ENCODE peak calls at places on chromosomes 1 and 21, in seven cellular contexts. X, V, F, G, A, Z and L are unnamed samples.

GRCh38 chr1:186272486-186272885 is 102.6 kb downstream of the TPR start:
- DNase-seq in X (peak), V (no peak), F (no peak), G (no peak), A (no peak), Z (no peak), L (no peak)

GRCh38 chr1:241592273-241592958 is 47.8 kb downstream of the CHML start:
- DNase-seq in X (peak), V (no peak), F (no peak), G (no peak), A (no peak), Z (no peak), L (no peak)

GRCh38 chr1:165828103-165828558 is 717 bp downstream of the UCK2 start:
- DNase-seq in X (peak), V (no peak), F (peak), G (peak), A (no peak), Z (peak), L (no peak)

GRCh38 chr1:16218014-16218673 is 5.7 kb upstream of the ARHGEF19 start:
- DNase-seq in X (no peak), V (no peak), F (no peak), G (no peak), A (no peak), Z (peak), L (no peak)

GRCh38 chr1:2526824-2527552 is 592 bp upstream of the PANK4 start:
- DNase-seq in X (peak), V (no peak), F (no peak), G (no peak), A (no peak), Z (peak), L (no peak)

GRCh38 chr1:42961560-42962091 is 3.0 kb upstream of the SLC2A1 start:
- DNase-seq in X (no peak), V (no peak), F (no peak), G (no peak), A (no peak), Z (no peak), L (no peak)

GRCh38 chr1:201505505-201505893 is 1.4 kb downstream of the CSRP1 start:
- DNase-seq in X (no peak), V (no peak), F (no peak), G (peak), A (no peak), Z (peak), L (no peak)

GRCh38 chr1:235867903-235868469 is 1.3 kb upstream of the LYST start:
- DNase-seq in X (peak), V (no peak), F (no peak), G (no peak), A (no peak), Z (no peak), L (no peak)

GRCh38 chr1:28374297-28374696 is 4.8 kb downstream of the PHACTR4 start:
- DNase-seq in X (no peak), V (no peak), F (no peak), G (no peak), A (no peak), Z (no peak), L (peak)

GRCh38 chr1:56570924-56571372 is 8.4 kb downstream of the PLPP3 start:
- DNase-seq in X (no peak), V (no peak), F (no peak), G (no peak), A (no peak), Z (no peak), L (no peak)

GRCh38 chr1:248873993-248874671 is 15.2 kb upstream of the ZNF692 start:
- DNase-seq in X (peak), V (no peak), F (peak), G (peak), A (no peak), Z (peak), L (no peak)

GRCh38 chr1:110370827-110371226 is 20.0 kb downstream of the SLC16A4 start:
- DNase-seq in X (no peak), V (no peak), F (no peak), G (no peak), A (no peak), Z (no peak), L (no peak)

GRCh38 chr1:89781494-89782126 is 39.2 kb upstream of the LRRC8D start:
- DNase-seq in X (no peak), V (no peak), F (no peak), G (no peak), A (no peak), Z (no peak), L (no peak)

GRCh38 chr1:75733661-75734060 is 9.2 kb downstream of the ACADM start:
- DNase-seq in X (no peak), V (no peak), F (no peak), G (no peak), A (no peak), Z (no peak), L (no peak)

GRCh38 chr1:163131981-163132380 is 62.8 kb downstream of the RGS4 start:
- DNase-seq in X (no peak), V (no peak), F (no peak), G (no peak), A (no peak), Z (no peak), L (no peak)

GRCh38 chr21:40146201-40146890 is 279.1 kb downstream of the PCP4 start:
- DNase-seq in X (no peak), V (no peak), F (no peak), G (no peak), A (no peak), Z (no peak), L (no peak)

GRCh38 chr1:93042134-93042821 is 36.8 kb upstream of the MTF2 start:
- DNase-seq in X (no peak), V (no peak), F (no peak), G (no peak), A (no peak), Z (peak), L (no peak)

GRCh38 chr1:222788328-222789156 is 26.3 kb upstream of the DISP1 start:
- DNase-seq in X (no peak), V (no peak), F (no peak), G (no peak), A (no peak), Z (no peak), L (no peak)

GRCh38 chr21:27393726-27394125 is 426.8 kb upstream of the ADAMTS5 start:
- DNase-seq in X (no peak), V (no peak), F (no peak), G (no peak), A (no peak), Z (no peak), L (no peak)

GRCh38 chr1:243474384-243474851 is 218.6 kb downstream of the SDCCAG8 start:
- DNase-seq in X (no peak), V (no peak), F (no peak), G (no peak), A (no peak), Z (no peak), L (no peak)

GRCh38 chr1:243473281-243474210 is 217.7 kb downstream of the SDCCAG8 start:
- DNase-seq in X (no peak), V (no peak), F (no peak), G (no peak), A (no peak), Z (no peak), L (no peak)

GRCh38 chr1:243474906-243475305 is 219.1 kb downstream of the SDCCAG8 start:
- DNase-seq in X (no peak), V (no peak), F (no peak), G (no peak), A (no peak), Z (no peak), L (no peak)

GRCh38 chr1:243477676-243478075 is 221.8 kb downstream of the SDCCAG8 start:
- DNase-seq in X (peak), V (no peak), F (no peak), G (no peak), A (no peak), Z (no peak), L (no peak)

DNA sequence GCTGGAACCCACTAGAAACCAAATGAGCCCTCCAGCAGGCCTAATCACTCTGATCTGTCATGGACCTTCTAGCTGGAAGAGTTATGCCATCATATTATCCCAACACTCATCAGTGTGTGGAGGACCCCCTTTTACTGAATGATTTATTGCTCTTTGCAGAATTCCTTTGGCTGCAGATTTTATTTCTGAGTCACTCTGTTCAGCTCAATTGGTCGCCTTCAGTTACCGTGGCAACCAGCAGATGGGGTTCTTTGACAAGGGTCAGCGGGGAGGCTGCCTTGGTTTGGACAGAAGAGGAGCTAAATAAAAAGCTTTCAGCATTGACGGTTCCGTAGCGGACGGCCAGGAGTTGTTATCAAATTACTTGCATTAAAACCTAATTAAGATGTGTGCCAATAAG is 220.1 kb downstream of the SDCCAG8 start:
- DNase-seq in X (peak), V (no peak), F (no peak), G (peak), A (no peak), Z (no peak), L (no peak)
- TF ChIP-seq CTCF in X (no peak), V (peak), F (no peak), G (no peak), A (peak), Z (no peak), L (no peak)

GRCh38 chr1:198363752-198364151 is 176.7 kb downstream of the ATP6V1G3 start:
- DNase-seq in X (no peak), V (no peak), F (no peak), G (no peak), A (no peak), Z (no peak), L (no peak)

GRCh38 chr1:198357937-198358336 is 182.5 kb downstream of the ATP6V1G3 start:
- DNase-seq in X (no peak), V (no peak), F (no peak), G (no peak), A (no peak), Z (no peak), L (no peak)

GRCh38 chr1:198361373-198361772 is 179.1 kb downstream of the ATP6V1G3 start:
- DNase-seq in X (peak), V (no peak), F (no peak), G (no peak), A (no peak), Z (no peak), L (no peak)

GRCh38 chr1:198364471-198364870 is 176.0 kb downstream of the ATP6V1G3 start:
- DNase-seq in X (no peak), V (no peak), F (no peak), G (no peak), A (no peak), Z (no peak), L (no peak)

DNA sequence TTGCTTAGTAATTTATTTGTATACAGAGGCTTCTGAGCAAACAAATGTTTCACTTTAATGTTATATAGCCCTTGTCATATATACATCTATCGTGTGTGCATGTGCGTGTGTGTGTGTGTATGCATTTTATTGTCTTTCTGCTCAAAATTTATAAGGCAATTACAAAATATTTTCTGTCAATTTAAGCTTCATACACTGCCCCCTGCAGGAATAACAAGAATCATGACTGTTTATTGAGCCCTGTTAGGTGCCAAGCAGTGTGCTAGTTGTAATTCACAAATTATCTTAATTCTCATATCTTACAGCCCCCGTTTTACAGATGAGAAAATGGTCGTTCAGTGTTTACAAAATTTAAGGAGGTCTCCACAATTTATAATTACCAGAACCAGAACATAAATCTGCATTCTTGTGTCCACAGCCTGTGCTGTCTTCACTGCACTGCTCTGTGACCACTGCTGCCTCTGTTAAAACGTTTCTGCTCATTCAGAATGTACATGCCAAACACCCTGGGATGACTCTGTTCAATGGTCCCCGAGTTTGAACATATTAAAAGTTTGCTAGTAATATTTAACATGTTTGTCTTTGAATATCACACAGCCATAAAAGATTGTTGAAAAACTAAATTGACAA is 181.3 kb downstream of the ATP6V1G3 start:
- DNase-seq in X (peak), V (no peak), F (no peak), G (no peak), A (no peak), Z (no peak), L (no peak)
- TF ChIP-seq CTCF in X (peak), V (no peak), F (no peak), G (peak), A (peak), Z (peak), L (peak)

DNA sequence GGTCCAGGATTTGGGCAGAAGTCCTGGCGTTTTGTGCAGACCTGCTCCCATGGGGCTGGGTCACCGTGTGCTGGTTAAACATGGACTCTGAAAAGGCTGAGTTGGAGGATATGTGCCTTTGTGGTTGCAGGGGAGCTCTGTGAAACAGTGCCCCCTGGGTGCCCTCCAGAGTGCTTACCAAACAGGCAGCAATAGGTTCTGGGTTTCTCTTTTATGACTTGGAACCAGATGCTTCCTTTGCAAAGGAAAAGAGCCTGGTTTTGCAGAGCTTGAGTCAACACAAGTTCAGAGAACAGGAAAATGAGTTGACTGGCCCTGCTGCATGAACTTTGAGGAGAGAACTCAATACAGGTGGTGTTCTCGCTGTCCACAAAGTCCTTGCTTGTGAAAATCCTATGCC is 288.9 kb downstream of the TM2D1 start:
- DNase-seq in X (peak), V (no peak), F (no peak), G (no peak), A (no peak), Z (no peak), L (no peak)
- TF ChIP-seq CTCF in X (peak), V (peak), F (no peak), G (no peak), A (no peak), Z (no peak), L (peak)

DNA sequence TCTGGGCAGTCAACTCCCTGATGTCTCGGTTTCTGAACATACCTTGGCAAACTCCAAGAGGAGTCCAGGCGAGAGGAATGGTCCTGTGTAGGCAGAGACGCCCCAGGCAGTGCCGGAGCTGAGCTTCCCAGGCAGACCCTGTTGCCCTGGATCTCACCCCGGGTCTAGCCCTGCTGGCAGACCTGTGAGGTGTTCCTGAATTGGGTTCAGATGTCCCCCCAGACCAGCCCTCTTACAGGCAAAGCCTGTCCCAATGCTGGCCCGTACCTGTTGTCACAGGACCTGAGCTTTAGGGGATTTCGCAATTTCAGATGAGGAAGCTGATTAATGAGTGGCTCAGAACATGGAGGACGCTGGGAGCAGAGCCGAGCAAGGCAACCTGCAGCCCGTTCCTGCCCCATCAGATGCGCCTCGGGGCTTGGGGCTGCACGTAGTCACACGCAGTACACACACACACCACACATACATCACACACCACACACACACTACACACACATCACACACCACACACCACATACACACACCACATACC is 38.5 kb upstream of the PDE9A start:
- DNase-seq in X (peak), V (no peak), F (peak), G (no peak), A (no peak), Z (peak), L (no peak)
- TF ChIP-seq CTCF in X (no peak), V (no peak), F (no peak), G (no peak), A (no peak), Z (no peak), L (no peak)

GRCh38 chr1:17507916-17508315 is 31.6 kb upstream of the ARHGEF10L start:
- DNase-seq in X (no peak), V (no peak), F (no peak), G (peak), A (no peak), Z (no peak), L (no peak)
- TF ChIP-seq CTCF in X (no peak), V (peak), F (no peak), G (peak), A (no peak), Z (no peak), L (peak)

DNA sequence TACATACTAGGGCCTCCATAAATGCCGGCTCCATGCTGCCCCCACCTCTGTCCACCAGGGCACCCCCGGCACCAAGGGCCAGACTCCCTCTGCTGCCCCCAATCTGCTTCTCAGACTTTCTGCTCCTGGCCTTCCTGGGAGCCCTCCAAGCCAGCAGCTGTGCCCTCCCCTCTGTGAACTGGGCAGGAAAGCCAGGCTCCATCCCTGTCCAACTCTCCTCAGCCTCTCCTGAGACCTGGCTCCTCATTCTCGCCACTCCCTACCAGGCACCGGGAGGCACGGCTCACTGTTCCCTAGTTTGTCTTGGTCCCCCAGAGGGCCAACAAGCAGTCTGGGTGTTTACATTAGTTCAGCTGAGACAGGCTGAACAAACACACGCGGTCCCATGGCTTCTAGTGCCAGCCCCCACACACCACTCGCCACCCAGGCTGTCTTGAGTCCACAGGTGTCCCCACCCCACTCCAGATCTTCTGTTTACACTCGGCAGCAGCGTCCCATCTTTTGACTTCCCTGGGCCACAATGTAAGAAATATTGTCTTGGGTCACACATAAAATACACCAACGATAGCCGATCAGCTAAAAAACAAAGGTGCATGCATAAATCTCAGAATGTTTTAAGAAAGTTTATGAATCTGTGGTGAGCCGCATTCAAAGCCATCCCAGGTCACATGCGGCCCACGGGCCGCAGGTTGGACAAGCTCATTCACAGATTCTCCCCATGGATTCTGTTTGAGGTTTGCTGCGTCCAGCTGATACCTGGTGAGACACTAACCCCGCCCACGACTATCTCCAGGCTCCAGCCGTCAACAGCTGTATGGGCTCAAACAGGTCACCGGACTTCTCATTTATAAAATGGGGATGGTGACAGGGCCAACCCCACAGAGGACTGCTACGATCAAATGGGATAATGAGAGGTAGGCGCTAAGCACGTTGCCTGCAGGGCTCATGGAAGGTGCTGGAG is 29.5 kb upstream of the ECE1 start:
- DNase-seq in X (no peak), V (no peak), F (peak), G (no peak), A (no peak), Z (no peak), L (no peak)
- TF ChIP-seq CTCF in X (no peak), V (peak), F (no peak), G (no peak), A (peak), Z (no peak), L (peak)

GRCh38 chr1:17822741-17823426 is 67.8 kb downstream of the ACTL8 start:
- DNase-seq in X (no peak), V (no peak), F (peak), G (no peak), A (no peak), Z (no peak), L (no peak)

GRCh38 chr1:17825273-17826164 is 70.4 kb downstream of the ACTL8 start:
- DNase-seq in X (no peak), V (no peak), F (peak), G (no peak), A (no peak), Z (no peak), L (no peak)

GRCh38 chr1:17828991-17829390 is 73.9 kb downstream of the ACTL8 start:
- DNase-seq in X (no peak), V (no peak), F (no peak), G (no peak), A (no peak), Z (no peak), L (no peak)

GRCh38 chr1:17829579-17829978 is 74.4 kb downstream of the ACTL8 start:
- DNase-seq in X (no peak), V (no peak), F (no peak), G (no peak), A (no peak), Z (no peak), L (no peak)

DNA sequence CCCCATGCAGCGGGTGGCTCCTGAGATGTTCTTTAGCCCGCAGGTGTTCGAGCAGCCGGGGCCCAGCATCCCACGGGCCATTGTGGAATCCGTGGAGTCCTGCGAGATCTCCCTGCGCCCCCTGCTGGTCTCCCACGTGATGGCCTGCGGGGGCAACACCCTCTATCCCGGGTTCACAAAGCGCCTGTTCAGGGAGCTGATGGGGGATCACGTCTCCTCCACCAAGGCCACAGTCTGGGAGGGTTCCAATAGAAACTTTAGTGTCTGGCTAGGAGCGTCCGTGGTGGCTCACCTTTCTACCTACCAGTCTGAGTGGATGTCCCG is 71.0 kb downstream of the ACTL8 start:
- DNase-seq in X (peak), V (no peak), F (peak), G (peak), A (no peak), Z (peak), L (no peak)
- TF ChIP-seq CTCF in X (peak), V (peak), F (peak), G (peak), A (peak), Z (peak), L (peak)

DNA sequence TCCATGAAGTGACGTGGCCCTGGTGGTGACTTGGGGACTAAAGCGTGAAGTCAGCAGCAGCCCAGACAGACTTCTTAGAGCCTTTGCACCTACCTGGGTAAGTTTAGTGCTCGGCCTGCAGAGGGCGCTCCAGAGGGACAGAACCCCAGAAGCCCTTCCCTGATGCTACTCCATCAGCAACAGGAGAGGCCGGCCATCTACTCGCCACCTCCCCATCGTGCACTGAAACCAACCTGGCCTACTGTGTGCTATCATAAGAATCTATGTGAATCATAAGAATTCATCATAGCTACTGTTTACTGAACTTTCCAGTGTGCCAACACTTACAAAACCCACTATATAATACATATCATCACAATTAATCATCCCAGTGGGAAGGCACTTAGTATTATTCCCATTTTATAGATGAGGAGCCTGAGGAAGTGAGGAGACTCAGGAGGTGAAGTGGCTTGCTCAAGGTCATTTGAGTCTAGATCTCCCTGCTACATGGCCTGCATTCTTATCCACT is 7.9 kb upstream of the EDN2 start:
- DNase-seq in X (peak), V (no peak), F (no peak), G (peak), A (no peak), Z (no peak), L (no peak)
- TF ChIP-seq CTCF in X (peak), V (peak), F (peak), G (peak), A (peak), Z (peak), L (peak)